ENCODE peak calls at places on chromosomes 6 and 20, in nine cellular contexts. T is activated T-cell treated with anti-CD3 and anti-CD28 coated beads, Interleukin-2, amount 50 U/mL, for 72 hours; P is amniotic stem cell; L is HuH-7.5; A is activated CD4-positive, CD25-positive, alpha-beta regulatory T cell treated with anti-CD3 and anti-CD28 coated beads, Interleukin-2, amount 50 U/mL, for 16 hours; D is KG1; W is activated CD8-positive, alpha-beta memory T cell treated with anti-CD3 and anti-CD28 coated beads for 1 hour; Q is NCI-H510A treated with DMSO at 0.1 percent for 48 hours; Z is hypothalamus. V is an unnamed sample.

GRCh38 chr6:8130399-8130798 is 28.1 kb upstream of the EEF1E1 start:
- DNase-seq in W (no peak), Q (no peak), A (no peak), D (no peak), P (no peak), Z (no peak), L (no peak), T (no peak), V (no peak)

GRCh38 chr6:25435397-25435985 is 156.3 kb downstream of the CARMIL1 start:
- DNase-seq in P (no peak), W (no peak), T (no peak), A (no peak), Z (no peak), L (no peak), Q (no peak), D (no peak), V (peak)

GRCh38 chr20:22887796-22888195 is 147.3 kb upstream of the SSTR4 start:
- DNase-seq in A (no peak), Z (no peak), L (no peak), P (no peak), W (no peak), D (no peak), T (no peak), Q (no peak), V (no peak)

GRCh38 chr6:150691463-150691862 is 91.8 kb downstream of the PLEKHG1 start:
- DNase-seq in W (no peak), A (no peak), P (no peak), Z (no peak), L (no peak), Q (no peak), D (peak), T (no peak), V (no peak)

GRCh38 chr20:59805266-59805665 is 128.2 kb downstream of the SYCP2 start:
- DNase-seq in L (no peak), T (no peak), Z (no peak), A (no peak), Q (no peak), P (no peak), D (no peak), W (no peak), V (no peak)

GRCh38 chr6:41278699-41279405 is 7.6 kb downstream of the TREM1 start:
- DNase-seq in Q (peak), P (no peak), T (peak), A (peak), D (peak), W (peak), Z (no peak), L (peak), V (peak)

GRCh38 chr20:62952373-62953166 is at the start of gene SLC17A9:
- DNase-seq in Q (no peak), L (peak), D (peak), A (no peak), P (no peak), W (no peak), T (peak), Z (no peak), V (no peak)

GRCh38 chr6:106110167-106110826 is 24.2 kb downstream of the PRDM1 start:
- DNase-seq in P (no peak), Z (no peak), D (no peak), L (no peak), T (no peak), Q (peak), A (no peak), W (no peak), V (peak)

GRCh38 chr6:453152-453551 is 61.6 kb downstream of the IRF4 start:
- DNase-seq in W (no peak), L (no peak), T (no peak), A (no peak), Z (peak), D (no peak), Q (no peak), P (no peak), V (no peak)

GRCh38 chr6:3278691-3279090 is 19.9 kb downstream of the PSMG4 start:
- DNase-seq in Z (no peak), L (no peak), T (no peak), Q (no peak), P (no peak), A (no peak), D (no peak), W (no peak), V (no peak)